ENCODE peak calls at places on chromosomes 11 and 22, in seven cellular contexts. One of them, this sample, is unnamed.

GRCh38 chr11:120102050-120102861 is 35.7 kb downstream of the TRIM29 start:
- DNase-seq in fibroblast of the aortic adventitia: no peak
- DNase-seq in uterus: no peak
- DNase-seq in foreskin fibroblast: no peak
- DNase-seq in lower lobe of right lung: no peak
- DNase-seq in dorsolateral prefrontal cortex: no peak
- DNase-seq in fibroblast of mammary gland: no peak
- DNase-seq in this sample: no peak

GRCh38 chr11:35661539-35661938 is 1.0 kb upstream of the TRIM44 start:
- DNase-seq in foreskin fibroblast: no peak
- DNase-seq in fibroblast of the aortic adventitia: no peak
- DNase-seq in uterus: no peak
- DNase-seq in dorsolateral prefrontal cortex: no peak
- DNase-seq in fibroblast of mammary gland: no peak
- DNase-seq in lower lobe of right lung: no peak
- DNase-seq in this sample: no peak

GRCh38 chr11:62392944-62393628 is 25.7 kb upstream of the SCGB1A1 start:
- DNase-seq in fibroblast of mammary gland: no peak
- DNase-seq in fibroblast of the aortic adventitia: no peak
- DNase-seq in dorsolateral prefrontal cortex: peak; percentile 1
- DNase-seq in lower lobe of right lung: no peak
- DNase-seq in uterus: no peak
- DNase-seq in foreskin fibroblast: no peak
- DNase-seq in this sample: no peak

GRCh38 chr22:22753526-22754267 is 109.3 kb downstream of the GGTLC2 start:
- DNase-seq in fibroblast of mammary gland: peak; percentile 67
- DNase-seq in dorsolateral prefrontal cortex: peak; percentile 44
- DNase-seq in foreskin fibroblast: peak; percentile 66
- DNase-seq in fibroblast of the aortic adventitia: peak; percentile 38
- DNase-seq in lower lobe of right lung: no peak
- DNase-seq in uterus: no peak
- DNase-seq in this sample: peak; percentile 42

GRCh38 chr11:111725621-111726020 is 40.6 kb downstream of the PPP2R1B start:
- DNase-seq in fibroblast of the aortic adventitia: no peak
- DNase-seq in uterus: no peak
- DNase-seq in lower lobe of right lung: no peak
- DNase-seq in fibroblast of mammary gland: no peak
- DNase-seq in dorsolateral prefrontal cortex: no peak
- DNase-seq in foreskin fibroblast: no peak
- DNase-seq in this sample: no peak

GRCh38 chr22:26466196-26466595 is 17.4 kb downstream of the HPS4 start:
- DNase-seq in fibroblast of the aortic adventitia: no peak
- DNase-seq in foreskin fibroblast: peak; percentile 73
- DNase-seq in dorsolateral prefrontal cortex: peak; percentile 65
- DNase-seq in fibroblast of mammary gland: no peak
- DNase-seq in uterus: no peak
- DNase-seq in lower lobe of right lung: no peak
- DNase-seq in this sample: no peak

GRCh38 chr11:31955838-31956237 is 135.0 kb upstream of the RCN1 start:
- DNase-seq in lower lobe of right lung: no peak
- DNase-seq in foreskin fibroblast: no peak
- DNase-seq in dorsolateral prefrontal cortex: no peak
- DNase-seq in fibroblast of the aortic adventitia: no peak
- DNase-seq in uterus: no peak
- DNase-seq in fibroblast of mammary gland: no peak
- DNase-seq in this sample: no peak

GRCh38 chr11:87355614-87356013 is 317.9 kb downstream of the TMEM135 start:
- DNase-seq in fibroblast of the aortic adventitia: peak; percentile 17
- DNase-seq in fibroblast of mammary gland: no peak
- DNase-seq in lower lobe of right lung: no peak
- DNase-seq in dorsolateral prefrontal cortex: no peak
- DNase-seq in uterus: no peak
- DNase-seq in foreskin fibroblast: no peak
- DNase-seq in this sample: no peak

GRCh38 chr11:85643255-85643654 is 4.5 kb upstream of the TMEM126A start:
- DNase-seq in fibroblast of the aortic adventitia: peak; percentile 66
- DNase-seq in dorsolateral prefrontal cortex: no peak
- DNase-seq in fibroblast of mammary gland: no peak
- DNase-seq in foreskin fibroblast: no peak
- DNase-seq in uterus: no peak
- DNase-seq in lower lobe of right lung: no peak
- DNase-seq in this sample: peak; percentile 76

GRCh38 chr11:110251837-110252236 is 44.6 kb downstream of the RDX start:
- DNase-seq in dorsolateral prefrontal cortex: no peak
- DNase-seq in uterus: no peak
- DNase-seq in fibroblast of mammary gland: peak; percentile 72
- DNase-seq in fibroblast of the aortic adventitia: peak; percentile 76
- DNase-seq in lower lobe of right lung: no peak
- DNase-seq in foreskin fibroblast: peak; percentile 74
- DNase-seq in this sample: peak; percentile 67

GRCh38 chr11:10414181-10414580 is 40.9 kb upstream of the AMPD3 start:
- DNase-seq in fibroblast of the aortic adventitia: no peak
- DNase-seq in uterus: no peak
- DNase-seq in lower lobe of right lung: no peak
- DNase-seq in foreskin fibroblast: no peak
- DNase-seq in dorsolateral prefrontal cortex: no peak
- DNase-seq in fibroblast of mammary gland: peak; percentile 21
- DNase-seq in this sample: no peak

GRCh38 chr22:22764085-22764484 is 119.7 kb downstream of the GGTLC2 start:
- DNase-seq in dorsolateral prefrontal cortex: no peak
- DNase-seq in foreskin fibroblast: no peak
- DNase-seq in fibroblast of the aortic adventitia: no peak
- DNase-seq in fibroblast of mammary gland: no peak
- DNase-seq in lower lobe of right lung: no peak
- DNase-seq in uterus: no peak
- DNase-seq in this sample: no peak

GRCh38 chr11:77207019-77207485 is 79.0 kb downstream of the MYO7A start:
- DNase-seq in fibroblast of the aortic adventitia: no peak
- DNase-seq in dorsolateral prefrontal cortex: no peak
- DNase-seq in lower lobe of right lung: no peak
- DNase-seq in uterus: no peak
- DNase-seq in fibroblast of mammary gland: no peak
- DNase-seq in foreskin fibroblast: no peak
- DNase-seq in this sample: no peak

GRCh38 chr11:65438257-65439151 is 15.9 kb downstream of the NEAT1 start:
- DNase-seq in uterus: no peak
- DNase-seq in fibroblast of the aortic adventitia: peak; percentile 54
- DNase-seq in fibroblast of mammary gland: peak; percentile 51
- DNase-seq in foreskin fibroblast: peak; percentile 36
- DNase-seq in lower lobe of right lung: no peak
- DNase-seq in dorsolateral prefrontal cortex: no peak
- DNase-seq in this sample: peak; percentile 43

GRCh38 chr11:84106560-84106959 is 820.4 kb upstream of the CCDC90B start:
- DNase-seq in fibroblast of mammary gland: no peak
- DNase-seq in lower lobe of right lung: no peak
- DNase-seq in uterus: no peak
- DNase-seq in fibroblast of the aortic adventitia: no peak
- DNase-seq in foreskin fibroblast: no peak
- DNase-seq in dorsolateral prefrontal cortex: no peak
- DNase-seq in this sample: no peak

GRCh38 chr11:110828086-110828485 is 115.8 kb upstream of the ARHGAP20 start:
- DNase-seq in fibroblast of mammary gland: peak; percentile 30
- DNase-seq in fibroblast of the aortic adventitia: peak; percentile 45
- DNase-seq in dorsolateral prefrontal cortex: no peak
- DNase-seq in uterus: no peak
- DNase-seq in foreskin fibroblast: no peak
- DNase-seq in lower lobe of right lung: no peak
- DNase-seq in this sample: no peak

GRCh38 chr11:2912498-2912897 is 16.7 kb downstream of the PHLDA2 start:
- DNase-seq in foreskin fibroblast: peak; percentile 91
- DNase-seq in lower lobe of right lung: peak; percentile 93
- DNase-seq in fibroblast of mammary gland: peak; percentile 75
- DNase-seq in dorsolateral prefrontal cortex: no peak
- DNase-seq in fibroblast of the aortic adventitia: peak; percentile 56
- DNase-seq in uterus: no peak
- DNase-seq in this sample: peak; percentile 59

GRCh38 chr22:43144949-43145348 is 1.8 kb upstream of the MCAT start:
- DNase-seq in foreskin fibroblast: no peak
- DNase-seq in fibroblast of the aortic adventitia: no peak
- DNase-seq in dorsolateral prefrontal cortex: no peak
- DNase-seq in uterus: no peak
- DNase-seq in fibroblast of mammary gland: no peak
- DNase-seq in lower lobe of right lung: no peak
- DNase-seq in this sample: no peak

GRCh38 chr11:83480251-83480650 is 194.1 kb upstream of the CCDC90B start:
- DNase-seq in fibroblast of mammary gland: no peak
- DNase-seq in foreskin fibroblast: no peak
- DNase-seq in dorsolateral prefrontal cortex: no peak
- DNase-seq in lower lobe of right lung: no peak
- DNase-seq in uterus: no peak
- DNase-seq in fibroblast of the aortic adventitia: no peak
- DNase-seq in this sample: peak; percentile 1

GRCh38 chr22:49196046-49196511 is 631.6 kb downstream of the BRD1 start:
- DNase-seq in foreskin fibroblast: no peak
- DNase-seq in uterus: no peak
- DNase-seq in lower lobe of right lung: no peak
- DNase-seq in fibroblast of mammary gland: no peak
- DNase-seq in fibroblast of the aortic adventitia: no peak
- DNase-seq in dorsolateral prefrontal cortex: no peak
- DNase-seq in this sample: no peak

GRCh38 chr22:36986242-36986821 is 32.9 kb downstream of the TST start:
- DNase-seq in foreskin fibroblast: peak; percentile 38
- DNase-seq in fibroblast of mammary gland: peak; percentile 26
- DNase-seq in lower lobe of right lung: no peak
- DNase-seq in dorsolateral prefrontal cortex: no peak
- DNase-seq in fibroblast of the aortic adventitia: no peak
- DNase-seq in uterus: no peak
- DNase-seq in this sample: peak; percentile 42

GRCh38 chr11:8698379-8698851 is 15.8 kb downstream of the RPL27A start:
- DNase-seq in dorsolateral prefrontal cortex: no peak
- DNase-seq in uterus: no peak
- DNase-seq in foreskin fibroblast: no peak
- DNase-seq in fibroblast of the aortic adventitia: no peak
- DNase-seq in fibroblast of mammary gland: no peak
- DNase-seq in lower lobe of right lung: no peak
- DNase-seq in this sample: no peak

GRCh38 chr11:46026616-46027293 is 94.5 kb downstream of the PHF21A start:
- DNase-seq in foreskin fibroblast: peak; percentile 72
- DNase-seq in dorsolateral prefrontal cortex: no peak
- DNase-seq in lower lobe of right lung: no peak
- DNase-seq in fibroblast of the aortic adventitia: peak; percentile 60
- DNase-seq in fibroblast of mammary gland: peak; percentile 49
- DNase-seq in uterus: no peak
- DNase-seq in this sample: peak; percentile 77

GRCh38 chr22:39906207-39906606 is 5.3 kb downstream of the GRAP2 start:
- DNase-seq in dorsolateral prefrontal cortex: no peak
- DNase-seq in uterus: no peak
- DNase-seq in lower lobe of right lung: no peak
- DNase-seq in foreskin fibroblast: no peak
- DNase-seq in fibroblast of mammary gland: no peak
- DNase-seq in fibroblast of the aortic adventitia: no peak
- DNase-seq in this sample: no peak
- H3K4me3 ChIP-seq in dorsolateral prefrontal cortex: no peak overlapping the region
- H3K4me3 ChIP-seq in uterus: no peak overlapping the region
- H3K4me3 ChIP-seq in lower lobe of right lung: peak overlapping the region; percentile 31
- H3K4me3 ChIP-seq in foreskin fibroblast: no peak overlapping the region
- H3K4me3 ChIP-seq in fibroblast of mammary gland: no peak overlapping the region
- H3K4me3 ChIP-seq in fibroblast of the aortic adventitia: no peak overlapping the region
- H3K4me3 ChIP-seq in this sample: no peak overlapping the region

GRCh38 chr11:72625746-72626636 is 48.2 kb downstream of the PDE2A start:
- DNase-seq in lower lobe of right lung: peak; percentile 62
- DNase-seq in uterus: no peak
- DNase-seq in foreskin fibroblast: peak; percentile 32
- DNase-seq in dorsolateral prefrontal cortex: no peak
- DNase-seq in fibroblast of mammary gland: no peak
- DNase-seq in fibroblast of the aortic adventitia: peak; percentile 10
- DNase-seq in this sample: peak; percentile 75
- TF ChIP-seq CTCF in lower lobe of right lung: no peak
- TF ChIP-seq CTCF in uterus: no peak
- TF ChIP-seq CTCF in foreskin fibroblast: no peak
- TF ChIP-seq CTCF in dorsolateral prefrontal cortex: no peak
- TF ChIP-seq CTCF in fibroblast of mammary gland: no peak
- TF ChIP-seq CTCF in fibroblast of the aortic adventitia: no peak
- TF ChIP-seq CTCF in this sample: no peak

DNA sequence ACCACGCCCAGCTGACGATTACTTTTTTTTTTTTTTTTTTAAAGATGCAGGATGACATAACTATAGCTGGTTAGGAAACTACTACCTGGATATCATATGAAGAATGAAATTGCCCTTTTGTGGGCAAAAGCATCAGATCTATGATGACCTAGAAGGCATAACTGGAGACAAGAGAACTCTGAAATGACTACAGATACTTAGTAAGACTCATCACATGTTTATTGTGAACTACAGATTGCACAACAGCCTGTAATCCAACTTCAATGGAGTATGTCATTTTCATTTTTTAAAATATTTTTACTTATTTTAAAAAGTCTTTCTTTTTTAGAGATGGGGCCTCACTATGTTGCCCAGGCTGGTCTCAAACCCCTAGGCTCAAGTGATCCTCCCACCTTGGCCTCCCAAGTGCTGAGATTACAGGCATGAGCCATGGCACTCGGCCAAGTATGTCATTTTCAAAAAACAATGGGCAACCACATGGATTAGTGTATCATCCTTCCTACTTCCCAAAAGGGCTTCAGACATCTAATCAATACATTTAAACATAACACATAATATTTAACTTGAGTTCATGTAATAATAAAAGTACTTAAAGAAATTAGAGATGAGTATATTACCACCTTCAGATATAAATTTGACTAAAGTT is 3.3 kb downstream of the MTMR2 start:
- DNase-seq in uterus: no peak
- DNase-seq in dorsolateral prefrontal cortex: no peak
- DNase-seq in lower lobe of right lung: no peak
- DNase-seq in foreskin fibroblast: peak; percentile 41
- DNase-seq in fibroblast of the aortic adventitia: peak; percentile 41
- DNase-seq in fibroblast of mammary gland: peak; percentile 54
- DNase-seq in this sample: peak; percentile 73
- H3K4me3 ChIP-seq in uterus: no peak overlapping the region
- H3K4me3 ChIP-seq in dorsolateral prefrontal cortex: no peak overlapping the region
- H3K4me3 ChIP-seq in lower lobe of right lung: no peak overlapping the region
- H3K4me3 ChIP-seq in foreskin fibroblast: no peak overlapping the region
- H3K4me3 ChIP-seq in fibroblast of the aortic adventitia: no peak overlapping the region
- H3K4me3 ChIP-seq in fibroblast of mammary gland: no peak overlapping the region
- H3K4me3 ChIP-seq in this sample: no peak overlapping the region

DNA sequence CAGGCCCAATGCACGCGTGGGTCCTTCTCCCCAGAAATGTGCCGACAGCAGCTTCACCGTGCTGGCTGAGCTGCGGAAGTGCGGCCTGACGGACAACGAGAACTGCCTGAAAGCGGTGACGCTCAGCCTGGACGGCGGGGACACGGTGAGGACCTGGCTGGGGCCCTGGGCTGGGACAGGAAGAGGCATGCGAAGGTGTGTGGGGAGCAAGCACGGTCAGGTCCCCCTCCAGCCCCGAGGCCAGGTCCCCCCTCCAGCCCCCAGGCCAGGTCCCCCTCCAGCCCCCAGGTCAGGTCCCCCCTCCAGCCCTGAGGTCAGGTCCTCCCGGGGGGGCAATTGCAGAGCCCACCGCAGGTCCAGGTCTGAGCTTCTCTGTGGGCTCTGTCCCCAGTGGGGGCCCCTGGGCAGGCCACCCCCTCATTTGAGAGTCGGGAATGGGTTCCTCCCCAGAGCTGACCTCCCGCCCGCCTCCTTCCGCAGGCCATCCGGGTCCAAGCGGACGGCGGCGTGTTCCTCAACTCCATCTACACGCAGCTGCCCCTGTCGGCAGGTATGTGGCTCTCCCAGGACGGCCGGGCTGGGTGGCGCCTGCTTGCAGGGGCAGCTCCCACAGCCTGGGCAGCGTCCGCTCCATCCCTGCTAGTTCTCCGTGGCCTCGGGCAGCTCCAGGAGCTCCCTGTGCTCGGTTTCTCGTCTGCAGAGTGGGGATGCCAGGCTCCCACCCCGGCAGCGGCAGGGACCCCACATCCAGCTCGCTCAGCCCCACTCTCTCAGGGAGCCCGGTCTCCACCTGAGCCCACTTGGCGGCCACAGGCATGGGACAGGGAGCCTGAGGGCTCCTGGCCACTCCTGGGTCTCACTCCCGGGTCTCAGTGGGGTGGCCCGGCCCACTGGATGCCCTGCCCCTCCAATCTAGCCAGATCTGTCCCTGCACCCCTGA is 7.9 kb downstream of the MUC5B start:
- DNase-seq in uterus: no peak
- DNase-seq in dorsolateral prefrontal cortex: no peak
- DNase-seq in fibroblast of the aortic adventitia: no peak
- DNase-seq in lower lobe of right lung: peak; percentile 42
- DNase-seq in foreskin fibroblast: no peak
- DNase-seq in fibroblast of mammary gland: no peak
- DNase-seq in this sample: no peak
- TF ChIP-seq CTCF in uterus: no peak
- TF ChIP-seq CTCF in dorsolateral prefrontal cortex: no peak
- TF ChIP-seq CTCF in fibroblast of the aortic adventitia: no peak
- TF ChIP-seq CTCF in lower lobe of right lung: no peak
- TF ChIP-seq CTCF in foreskin fibroblast: no peak
- TF ChIP-seq CTCF in fibroblast of mammary gland: no peak
- TF ChIP-seq CTCF in this sample: no peak